ENCODE peak calls at places on chromosomes 16 and 17, in eight cellular contexts. One of them, this sample, is unnamed.

GRCh38 chr16:24508614-24509013 is 30.8 kb upstream of the RBBP6 start:
- DNase-seq in colonic mucosa: no peak
- DNase-seq in PC-3: no peak
- DNase-seq in IMR-90: peak
- DNase-seq in NT2/D1: no peak
- DNase-seq in DND-41: no peak
- DNase-seq in mammary epithelial cell: peak
- DNase-seq in endodermal cell: no peak
- DNase-seq in this sample: no peak

GRCh38 chr16:75216576-75216975 is 2.2 kb upstream of the CTRB1 start:
- DNase-seq in colonic mucosa: no peak
- DNase-seq in PC-3: no peak
- DNase-seq in IMR-90: no peak
- DNase-seq in NT2/D1: no peak
- DNase-seq in DND-41: no peak
- DNase-seq in mammary epithelial cell: no peak
- DNase-seq in endodermal cell: no peak
- DNase-seq in this sample: no peak

GRCh38 chr16:12494716-12495115 is 309.0 kb downstream of the CPPED1 start:
- DNase-seq in colonic mucosa: no peak
- DNase-seq in PC-3: no peak
- DNase-seq in IMR-90: no peak
- DNase-seq in NT2/D1: no peak
- DNase-seq in DND-41: no peak
- DNase-seq in mammary epithelial cell: no peak
- DNase-seq in endodermal cell: peak
- DNase-seq in this sample: no peak

GRCh38 chr16:57775661-57776469 is 26.4 kb downstream of the KIFC3 start:
- DNase-seq in colonic mucosa: peak
- DNase-seq in PC-3: no peak
- DNase-seq in IMR-90: no peak
- DNase-seq in NT2/D1: peak
- DNase-seq in DND-41: no peak
- DNase-seq in mammary epithelial cell: no peak
- DNase-seq in endodermal cell: peak
- DNase-seq in this sample: peak

GRCh38 chr17:16304832-16305231 is 48.4 kb downstream of the CENPV start:
- DNase-seq in colonic mucosa: no peak
- DNase-seq in PC-3: peak
- DNase-seq in IMR-90: peak
- DNase-seq in NT2/D1: peak
- DNase-seq in DND-41: peak
- DNase-seq in mammary epithelial cell: no peak
- DNase-seq in endodermal cell: peak
- DNase-seq in this sample: peak

GRCh38 chr16:55760665-55761035 is 72.2 kb downstream of the CES1 start:
- DNase-seq in colonic mucosa: no peak
- DNase-seq in PC-3: no peak
- DNase-seq in IMR-90: no peak
- DNase-seq in NT2/D1: no peak
- DNase-seq in DND-41: no peak
- DNase-seq in mammary epithelial cell: no peak
- DNase-seq in endodermal cell: no peak
- DNase-seq in this sample: no peak

GRCh38 chr16:20898938-20899502 is 1.1 kb downstream of the DCUN1D3 start:
- DNase-seq in colonic mucosa: no peak
- DNase-seq in PC-3: no peak
- DNase-seq in IMR-90: peak
- DNase-seq in NT2/D1: no peak
- DNase-seq in DND-41: no peak
- DNase-seq in mammary epithelial cell: peak
- DNase-seq in endodermal cell: no peak
- DNase-seq in this sample: no peak

GRCh38 chr17:40073454-40074174 is 10.8 kb downstream of the THRA start:
- DNase-seq in colonic mucosa: no peak
- DNase-seq in PC-3: no peak
- DNase-seq in IMR-90: no peak
- DNase-seq in NT2/D1: no peak
- DNase-seq in DND-41: no peak
- DNase-seq in mammary epithelial cell: no peak
- DNase-seq in endodermal cell: no peak
- DNase-seq in this sample: no peak

GRCh38 chr17:4135489-4135888 is 7.3 kb downstream of the ZZEF1 start:
- DNase-seq in colonic mucosa: no peak
- DNase-seq in PC-3: no peak
- DNase-seq in IMR-90: no peak
- DNase-seq in NT2/D1: no peak
- DNase-seq in DND-41: no peak
- DNase-seq in mammary epithelial cell: no peak
- DNase-seq in endodermal cell: no peak
- DNase-seq in this sample: no peak

GRCh38 chr17:4134756-4135155 is 8.1 kb downstream of the ZZEF1 start:
- DNase-seq in colonic mucosa: peak
- DNase-seq in PC-3: no peak
- DNase-seq in IMR-90: no peak
- DNase-seq in NT2/D1: no peak
- DNase-seq in DND-41: no peak
- DNase-seq in mammary epithelial cell: no peak
- DNase-seq in endodermal cell: no peak
- DNase-seq in this sample: no peak

GRCh38 chr17:4125552-4125951 is 17.3 kb downstream of the ZZEF1 start:
- DNase-seq in colonic mucosa: no peak
- DNase-seq in PC-3: no peak
- DNase-seq in IMR-90: no peak
- DNase-seq in NT2/D1: no peak
- DNase-seq in DND-41: no peak
- DNase-seq in mammary epithelial cell: no peak
- DNase-seq in endodermal cell: no peak
- DNase-seq in this sample: no peak

GRCh38 chr17:4127555-4127954 is 15.3 kb downstream of the ZZEF1 start:
- DNase-seq in colonic mucosa: no peak
- DNase-seq in PC-3: no peak
- DNase-seq in IMR-90: peak
- DNase-seq in NT2/D1: no peak
- DNase-seq in DND-41: no peak
- DNase-seq in mammary epithelial cell: no peak
- DNase-seq in endodermal cell: no peak
- DNase-seq in this sample: no peak

GRCh38 chr17:4130715-4131114 is 12.1 kb downstream of the ZZEF1 start:
- DNase-seq in colonic mucosa: peak
- DNase-seq in PC-3: no peak
- DNase-seq in IMR-90: peak
- DNase-seq in NT2/D1: no peak
- DNase-seq in DND-41: no peak
- DNase-seq in mammary epithelial cell: no peak
- DNase-seq in endodermal cell: no peak
- DNase-seq in this sample: no peak
- H3K9ac ChIP-seq in colonic mucosa: no peak
- H3K9ac ChIP-seq in PC-3: no peak
- H3K9ac ChIP-seq in IMR-90: no peak
- H3K9ac ChIP-seq in NT2/D1: no peak
- H3K9ac ChIP-seq in DND-41: no peak
- H3K9ac ChIP-seq in mammary epithelial cell: no peak
- H3K9ac ChIP-seq in endodermal cell: no peak
- H3K9ac ChIP-seq in this sample: peak

DNA sequence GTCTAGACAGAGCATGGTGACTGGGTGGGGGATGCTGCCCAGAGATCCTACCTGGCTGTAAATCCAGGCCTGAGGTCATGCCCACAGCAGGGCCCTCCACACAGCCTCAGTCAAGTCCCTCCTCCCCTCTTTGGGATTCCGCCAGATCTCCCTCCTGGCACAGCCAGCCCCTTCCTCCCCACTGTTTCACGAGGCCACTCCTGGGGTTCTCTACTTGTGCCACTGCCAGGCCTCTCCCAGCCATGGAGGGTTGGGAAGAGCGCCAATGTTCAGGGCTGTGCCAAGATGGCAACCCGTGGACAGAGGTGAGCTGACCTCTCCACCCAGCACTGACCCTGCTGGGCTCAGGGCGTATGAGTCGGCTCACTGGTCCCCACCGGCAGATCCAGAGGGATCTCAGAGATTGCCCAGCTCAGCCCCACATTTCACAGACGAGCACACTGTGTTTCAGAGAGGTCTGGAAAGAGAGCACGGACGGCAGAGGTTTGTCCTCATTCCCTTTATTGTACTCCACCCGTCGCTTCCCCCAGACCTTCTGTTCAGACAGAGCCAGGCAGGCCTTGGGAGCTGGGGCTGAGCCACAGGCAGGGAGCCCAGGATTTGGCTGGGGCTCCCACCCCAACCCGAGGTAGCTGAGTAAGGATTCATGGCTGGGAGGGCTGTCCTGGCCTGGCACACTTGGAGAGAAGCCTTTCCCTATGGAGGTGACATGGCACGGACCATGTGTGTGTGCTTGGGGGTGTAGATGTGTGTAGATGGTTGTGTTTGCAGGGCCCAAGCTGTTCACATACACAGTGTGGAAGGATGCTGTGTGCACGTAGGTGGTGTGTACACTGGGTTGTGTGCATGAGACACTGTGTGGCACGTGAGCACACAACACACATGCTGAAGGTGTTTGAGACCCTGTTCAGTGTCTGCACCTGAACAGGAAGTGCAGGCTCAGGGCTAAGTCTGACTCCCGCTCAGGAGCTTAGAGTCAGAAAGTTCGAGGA is 3.6 kb upstream of the CAMKK1 start:
- DNase-seq in colonic mucosa: peak
- DNase-seq in PC-3: no peak
- DNase-seq in IMR-90: no peak
- DNase-seq in NT2/D1: no peak
- DNase-seq in DND-41: no peak
- DNase-seq in mammary epithelial cell: no peak
- DNase-seq in endodermal cell: no peak
- DNase-seq in this sample: no peak
- H3K9ac ChIP-seq in colonic mucosa: no peak
- H3K9ac ChIP-seq in PC-3: no peak
- H3K9ac ChIP-seq in IMR-90: no peak
- H3K9ac ChIP-seq in NT2/D1: no peak
- H3K9ac ChIP-seq in DND-41: no peak
- H3K9ac ChIP-seq in mammary epithelial cell: no peak
- H3K9ac ChIP-seq in endodermal cell: no peak
- H3K9ac ChIP-seq in this sample: no peak

GRCh38 chr17:14316131-14316854 is 15.4 kb downstream of the HS3ST3B1 start:
- DNase-seq in colonic mucosa: no peak
- DNase-seq in PC-3: no peak
- DNase-seq in IMR-90: peak
- DNase-seq in NT2/D1: no peak
- DNase-seq in DND-41: no peak
- DNase-seq in mammary epithelial cell: no peak
- DNase-seq in endodermal cell: peak
- DNase-seq in this sample: peak
- H3K9ac ChIP-seq in colonic mucosa: no peak
- H3K9ac ChIP-seq in PC-3: no peak
- H3K9ac ChIP-seq in IMR-90: no peak
- H3K9ac ChIP-seq in NT2/D1: no peak
- H3K9ac ChIP-seq in DND-41: no peak
- H3K9ac ChIP-seq in mammary epithelial cell: no peak
- H3K9ac ChIP-seq in endodermal cell: no peak
- H3K9ac ChIP-seq in this sample: no peak

GRCh38 chr17:79845601-79845949 is 6.3 kb upstream of the CBX4 start:
- DNase-seq in colonic mucosa: peak
- DNase-seq in PC-3: no peak
- DNase-seq in IMR-90: no peak
- DNase-seq in NT2/D1: no peak
- DNase-seq in DND-41: no peak
- DNase-seq in mammary epithelial cell: no peak
- DNase-seq in endodermal cell: no peak
- DNase-seq in this sample: no peak
- H3K9ac ChIP-seq in colonic mucosa: peak
- H3K9ac ChIP-seq in PC-3: no peak
- H3K9ac ChIP-seq in IMR-90: no peak
- H3K9ac ChIP-seq in NT2/D1: peak
- H3K9ac ChIP-seq in DND-41: no peak
- H3K9ac ChIP-seq in mammary epithelial cell: no peak
- H3K9ac ChIP-seq in endodermal cell: no peak
- H3K9ac ChIP-seq in this sample: no peak

GRCh38 chr17:50094753-50095616 is at the start of gene PDK2:
- DNase-seq in colonic mucosa: peak
- DNase-seq in PC-3: peak
- DNase-seq in IMR-90: peak
- DNase-seq in NT2/D1: peak
- DNase-seq in DND-41: peak
- DNase-seq in mammary epithelial cell: peak
- DNase-seq in endodermal cell: peak
- DNase-seq in this sample: peak

GRCh38 chr17:50095626-50096037 is 481 bp downstream of the PDK2 start:
- DNase-seq in colonic mucosa: no peak
- DNase-seq in PC-3: no peak
- DNase-seq in IMR-90: no peak
- DNase-seq in NT2/D1: no peak
- DNase-seq in DND-41: peak
- DNase-seq in mammary epithelial cell: no peak
- DNase-seq in endodermal cell: peak
- DNase-seq in this sample: peak

GRCh38 chr17:50093807-50094206 is 1.3 kb upstream of the PDK2 start:
- DNase-seq in colonic mucosa: no peak
- DNase-seq in PC-3: no peak
- DNase-seq in IMR-90: no peak
- DNase-seq in NT2/D1: no peak
- DNase-seq in DND-41: no peak
- DNase-seq in mammary epithelial cell: peak
- DNase-seq in endodermal cell: no peak
- DNase-seq in this sample: no peak

GRCh38 chr17:50093246-50093645 is 1.9 kb upstream of the PDK2 start:
- DNase-seq in colonic mucosa: no peak
- DNase-seq in PC-3: peak
- DNase-seq in IMR-90: no peak
- DNase-seq in NT2/D1: no peak
- DNase-seq in DND-41: no peak
- DNase-seq in mammary epithelial cell: peak
- DNase-seq in endodermal cell: no peak
- DNase-seq in this sample: no peak

GRCh38 chr17:50094243-50094752 is 853 bp upstream of the PDK2 start:
- DNase-seq in colonic mucosa: peak
- DNase-seq in PC-3: peak
- DNase-seq in IMR-90: peak
- DNase-seq in NT2/D1: peak
- DNase-seq in DND-41: peak
- DNase-seq in mammary epithelial cell: peak
- DNase-seq in endodermal cell: peak
- DNase-seq in this sample: peak
- H3K9ac ChIP-seq in colonic mucosa: peak
- H3K9ac ChIP-seq in PC-3: peak
- H3K9ac ChIP-seq in IMR-90: peak
- H3K9ac ChIP-seq in NT2/D1: peak
- H3K9ac ChIP-seq in DND-41: peak
- H3K9ac ChIP-seq in mammary epithelial cell: no peak
- H3K9ac ChIP-seq in endodermal cell: no peak
- H3K9ac ChIP-seq in this sample: no peak

This sample was measured in neural progenitor cell.